ENCODE peak calls at places on chromosomes 6 and 20, in nine cellular contexts. W, Y, X, O, K, D, G, J and C are unnamed samples.

GRCh38 chr20:325889-326644 is 715 bp downstream of the SOX12 start:
- DNase-seq in W (peak; percentile 65), Y (peak; percentile 75), X (peak; percentile 46), O (no peak), K (peak; percentile 57), D (peak; percentile 90), G (peak; percentile 34), J (peak; percentile 62), C (no peak)

GRCh38 chr20:21063276-21063675 is 42.9 kb downstream of the LINC00237 start:
- DNase-seq in W (no peak), Y (no peak), X (no peak), O (no peak), K (no peak), D (no peak), G (no peak), J (no peak), C (no peak)

GRCh38 chr6:79671605-79672266 is 40.6 kb downstream of the SH3BGRL2 start:
- DNase-seq in W (peak; percentile 20), Y (peak; percentile 58), X (peak; percentile 34), O (peak; percentile 23), K (peak; percentile 61), D (no peak), G (peak; percentile 97), J (no peak), C (no peak)

GRCh38 chr6:42448391-42448790 is 3.3 kb downstream of the TRERF1 start:
- DNase-seq in W (no peak), Y (no peak), X (no peak), O (no peak), K (no peak), D (no peak), G (no peak), J (no peak), C (no peak)

GRCh38 chr6:163573503-163574179 is 159.1 kb downstream of the QKI start:
- DNase-seq in W (no peak), Y (no peak), X (no peak), O (no peak), K (no peak), D (no peak), G (no peak), J (no peak), C (no peak)

GRCh38 chr6:156842598-156843250 is 65.5 kb downstream of the ARID1B start:
- DNase-seq in W (no peak), Y (no peak), X (no peak), O (no peak), K (no peak), D (no peak), G (no peak), J (no peak), C (no peak)

GRCh38 chr20:22430154-22430745 is 154.1 kb downstream of the FOXA2 start:
- DNase-seq in W (no peak), Y (no peak), X (no peak), O (no peak), K (no peak), D (no peak), G (no peak), J (no peak), C (no peak)

GRCh38 chr20:46990017-46990810 is 95.6 kb downstream of the EYA2 start:
- DNase-seq in W (peak; percentile 55), Y (peak; percentile 38), X (no peak), O (no peak), K (peak; percentile 85), D (peak; percentile 86), G (no peak), J (no peak), C (no peak)

GRCh38 chr6:7631466-7631865 is 41.5 kb downstream of the SNRNP48 start:
- DNase-seq in W (no peak), Y (no peak), X (no peak), O (no peak), K (no peak), D (no peak), G (peak; percentile 29), J (no peak), C (no peak)

GRCh38 chr6:170032706-170033309 is 258.1 kb downstream of the DLL1 start:
- DNase-seq in W (no peak), Y (no peak), X (no peak), O (no peak), K (no peak), D (peak; percentile 51), G (no peak), J (no peak), C (no peak)

GRCh38 chr6:132153221-132153896 is 202.2 kb upstream of the CCN2 start:
- DNase-seq in W (no peak), Y (no peak), X (no peak), O (peak; percentile 93), K (no peak), D (no peak), G (no peak), J (no peak), C (no peak)

GRCh38 chr6:76697585-76697984 is 625.1 kb upstream of the IMPG1 start:
- DNase-seq in W (no peak), Y (no peak), X (no peak), O (no peak), K (no peak), D (no peak), G (peak; percentile 25), J (no peak), C (no peak)

GRCh38 chr6:44234101-44235090 is 11.0 kb downstream of the SLC29A1 start:
- DNase-seq in W (peak; percentile 91), Y (no peak), X (no peak), O (no peak), K (no peak), D (peak; percentile 94), G (peak; percentile 61), J (peak; percentile 89), C (no peak)

GRCh38 chr6:134508862-134509498 is 191.1 kb upstream of the SGK1 start:
- DNase-seq in W (no peak), Y (no peak), X (no peak), O (no peak), K (no peak), D (no peak), G (no peak), J (no peak), C (no peak)

GRCh38 chr6:37033255-37033654 is 27.8 kb downstream of the FGD2 start:
- DNase-seq in W (no peak), Y (peak; percentile 57), X (no peak), O (no peak), K (peak; percentile 47), D (no peak), G (no peak), J (no peak), C (peak; percentile 52)

GRCh38 chr6:100370265-100370664 is 94.5 kb downstream of the SIM1 start:
- DNase-seq in W (no peak), Y (no peak), X (no peak), O (no peak), K (no peak), D (no peak), G (no peak), J (no peak), C (no peak)